ENCODE peak calls at places on chromosomes 1 and 21, in eight cellular contexts. M is heart right ventricle; P is right atrium auricular region; F is HTR-8/SVneo; B is H7; H is AG10803; T is CD8-positive, alpha-beta memory T cell; J is stimulated activated CD8-positive, alpha-beta memory T cell treated with anti-CD3 and anti-CD28 coated beads, Interleukin-2, amount 100 ng/mL, for 48 hours. Q is an unnamed sample.

GRCh38 chr1:14954930-14955329 is 198.6 kb upstream of the TMEM51 start:
- DNase-seq in M (no peak), P (no peak), F (no peak), B (no peak), H (no peak), T (no peak), J (no peak), Q (no peak)

GRCh38 chr1:39398278-39399010 is 93.0 kb upstream of the BMP8A start:
- DNase-seq in M (peak; percentile 42), P (peak; percentile 88), F (peak; percentile 83), B (peak; percentile 34), H (peak; percentile 98), T (no peak), J (no peak), Q (no peak)

GRCh38 chr1:103106426-103107321 is 1.6 kb downstream of the COL11A1 start:
- DNase-seq in M (no peak), P (no peak), F (peak; percentile 14), B (peak; percentile 36), H (peak; percentile 45), T (no peak), J (no peak), Q (no peak)

GRCh38 chr1:90579212-90579802 is 137.8 kb downstream of the BARHL2 start:
- DNase-seq in M (no peak), P (no peak), F (peak; percentile 27), B (peak; percentile 40), H (peak; percentile 41), T (no peak), J (no peak), Q (peak; percentile 12)

GRCh38 chr1:56516539-56517252 is 62.7 kb downstream of the PLPP3 start:
- DNase-seq in M (no peak), P (no peak), F (no peak), B (no peak), H (peak; percentile 51), T (no peak), J (no peak), Q (peak; percentile 30)

GRCh38 chr1:153532161-153532560 is 3.6 kb downstream of the S100A6 start:
- DNase-seq in M (no peak), P (no peak), F (no peak), B (peak; percentile 22), H (no peak), T (peak; percentile 25), J (no peak), Q (no peak)

GRCh38 chr1:219128957-219129356 is 44.7 kb upstream of the LYPLAL1 start:
- DNase-seq in M (no peak), P (no peak), F (no peak), B (no peak), H (no peak), T (no peak), J (no peak), Q (no peak)

GRCh38 chr1:240242601-240243144 is 151.0 kb downstream of the FMN2 start:
- DNase-seq in M (no peak), P (no peak), F (peak; percentile 66), B (no peak), H (peak; percentile 88), T (no peak), J (no peak), Q (no peak)

GRCh38 chr1:38238294-38238693 is 191.7 kb upstream of the POU3F1 start:
- DNase-seq in M (no peak), P (no peak), F (no peak), B (no peak), H (no peak), T (no peak), J (no peak), Q (no peak)

GRCh38 chr1:220878223-220879081 is 791 bp upstream of the HLX start:
- DNase-seq in M (peak; percentile 42), P (no peak), F (no peak), B (peak; percentile 57), H (no peak), T (no peak), J (no peak), Q (peak; percentile 23)

GRCh38 chr1:222068101-222068500 is 326.2 kb upstream of the DUSP10 start:
- DNase-seq in M (no peak), P (no peak), F (no peak), B (no peak), H (no peak), T (no peak), J (no peak), Q (no peak)

GRCh38 chr1:82731216-82731615 is 930.5 kb downstream of the ADGRL2 start:
- DNase-seq in M (no peak), P (no peak), F (no peak), B (no peak), H (no peak), T (no peak), J (no peak), Q (no peak)

GRCh38 chr1:4602536-4603316 is 51.7 kb upstream of the AJAP1 start:
- DNase-seq in M (no peak), P (no peak), F (no peak), B (no peak), H (no peak), T (no peak), J (no peak), Q (no peak)

GRCh38 chr1:17513131-17513530 is 26.4 kb upstream of the ARHGEF10L start:
- DNase-seq in M (no peak), P (no peak), F (no peak), B (no peak), H (no peak), T (no peak), J (no peak), Q (no peak)

GRCh38 chr1:56200446-56200845 is 378.9 kb downstream of the PLPP3 start:
- DNase-seq in M (no peak), P (no peak), F (no peak), B (no peak), H (no peak), T (no peak), J (no peak), Q (no peak)

GRCh38 chr1:172885976-172886375 is 164.8 kb downstream of the TNFSF18 start:
- DNase-seq in M (no peak), P (no peak), F (no peak), B (no peak), H (peak; percentile 70), T (no peak), J (no peak), Q (no peak)

GRCh38 chr1:87712261-87712674 is 383.6 kb downstream of the LMO4 start:
- DNase-seq in M (no peak), P (no peak), F (no peak), B (no peak), H (no peak), T (no peak), J (no peak), Q (no peak)

GRCh38 chr1:97392701-97393100 is 528.1 kb downstream of the DPYD start:
- DNase-seq in M (no peak), P (no peak), F (no peak), B (no peak), H (peak; percentile 7), T (no peak), J (no peak), Q (no peak)

GRCh38 chr1:206744683-206745082 is 25.9 kb upstream of the IL19 start:
- DNase-seq in M (no peak), P (no peak), F (no peak), B (no peak), H (peak; percentile 17), T (no peak), J (no peak), Q (no peak)

GRCh38 chr1:33132549-33132948 is 49.3 kb downstream of the TRIM62 start:
- DNase-seq in M (no peak), P (no peak), F (no peak), B (no peak), H (no peak), T (no peak), J (no peak), Q (no peak)

GRCh38 chr1:25562928-25563283 is 19.5 kb downstream of the LDLRAP1 start:
- DNase-seq in M (no peak), P (no peak), F (no peak), B (no peak), H (no peak), T (no peak), J (no peak), Q (no peak)

GRCh38 chr1:172496678-172497077 is 36.3 kb upstream of the SUCO start:
- DNase-seq in M (no peak), P (no peak), F (no peak), B (no peak), H (no peak), T (no peak), J (no peak), Q (no peak)

GRCh38 chr21:14548751-14549150 is 2.6 kb upstream of the SAMSN1 start:
- DNase-seq in M (no peak), P (no peak), F (no peak), B (no peak), H (no peak), T (no peak), J (no peak), Q (no peak)

GRCh38 chr1:183461350-183461749 is 10.9 kb upstream of the SMG7 start:
- DNase-seq in M (peak; percentile 17), P (no peak), F (no peak), B (no peak), H (peak; percentile 6), T (no peak), J (no peak), Q (no peak)

Q was measured in GM12891.